ENCODE peak calls at places on chromosomes 7 and 10, in six cellular contexts. One of them, this sample, is unnamed. For H3K9me2, the result is how much of the 10 kb centered on the place peaks cover.

GRCh38 chr10:3068201-3068967 is 1.0 kb downstream of the PFKP start:
- DNase-seq in MM.1S: no peak
- DNase-seq in HCT116: no peak
- DNase-seq in PC-3: peak
- DNase-seq in GM23248: peak
- DNase-seq in SK-N-SH: peak
- DNase-seq in this sample: peak

GRCh38 chr7:96090756-96091155 is 231.1 kb downstream of the SLC25A13 start:
- DNase-seq in PC-3: no peak
- DNase-seq in HCT116: no peak
- DNase-seq in SK-N-SH: no peak
- DNase-seq in MM.1S: no peak
- DNase-seq in GM23248: no peak
- DNase-seq in this sample: no peak

GRCh38 chr10:101784558-101784957 is 1.3 kb upstream of the NPM3 start:
- DNase-seq in MM.1S: no peak
- DNase-seq in SK-N-SH: no peak
- DNase-seq in PC-3: no peak
- DNase-seq in GM23248: no peak
- DNase-seq in HCT116: no peak
- DNase-seq in this sample: no peak

GRCh38 chr10:127163632-127164031 is 32.8 kb downstream of the INSYN2A start:
- DNase-seq in PC-3: no peak
- DNase-seq in SK-N-SH: peak
- DNase-seq in MM.1S: no peak
- DNase-seq in GM23248: peak
- DNase-seq in HCT116: no peak
- DNase-seq in this sample: no peak

GRCh38 chr7:149753370-149754233 is 19.8 kb downstream of the ZNF467 start:
- DNase-seq in HCT116: peak
- DNase-seq in SK-N-SH: peak
- DNase-seq in PC-3: peak
- DNase-seq in MM.1S: no peak
- DNase-seq in GM23248: peak
- DNase-seq in this sample: no peak

GRCh38 chr7:105454058-105454739 is 65.5 kb upstream of the SRPK2 start:
- DNase-seq in PC-3: peak
- DNase-seq in HCT116: no peak
- DNase-seq in MM.1S: no peak
- DNase-seq in GM23248: peak
- DNase-seq in SK-N-SH: no peak
- DNase-seq in this sample: no peak

GRCh38 chr10:48533951-48534720 is 70.7 kb downstream of the ARHGAP22 start:
- DNase-seq in GM23248: peak
- DNase-seq in SK-N-SH: no peak
- DNase-seq in MM.1S: no peak
- DNase-seq in HCT116: no peak
- DNase-seq in PC-3: no peak
- DNase-seq in this sample: no peak

GRCh38 chr7:53658956-53659355 is 623.5 kb downstream of the POM121L12 start:
- DNase-seq in SK-N-SH: no peak
- DNase-seq in GM23248: no peak
- DNase-seq in MM.1S: no peak
- DNase-seq in PC-3: no peak
- DNase-seq in HCT116: no peak
- DNase-seq in this sample: no peak

GRCh38 chr7:20784311-20785210 is 2.1 kb downstream of the SP8 start:
- DNase-seq in MM.1S: no peak
- DNase-seq in PC-3: peak
- DNase-seq in SK-N-SH: peak
- DNase-seq in GM23248: peak
- DNase-seq in HCT116: no peak
- DNase-seq in this sample: no peak
- H3K4me3 ChIP-seq in MM.1S: no peak
- H3K4me3 ChIP-seq in PC-3: peak
- H3K4me3 ChIP-seq in SK-N-SH: no peak
- H3K4me3 ChIP-seq in GM23248: peak
- H3K4me3 ChIP-seq in HCT116: no peak
- H3K4me3 ChIP-seq in this sample: no peak

GRCh38 chr10:50805981-50806622 is 66.4 kb downstream of the ASAH2B start:
- DNase-seq in MM.1S: no peak
- DNase-seq in GM23248: peak
- DNase-seq in PC-3: peak
- DNase-seq in HCT116: no peak
- DNase-seq in SK-N-SH: no peak
- DNase-seq in this sample: no peak
- H3K9ac ChIP-seq in MM.1S: no peak
- H3K9ac ChIP-seq in GM23248: no peak
- H3K9ac ChIP-seq in PC-3: no peak
- H3K9ac ChIP-seq in HCT116: no peak
- H3K9ac ChIP-seq in SK-N-SH: no peak
- H3K9ac ChIP-seq in this sample: no peak

DNA sequence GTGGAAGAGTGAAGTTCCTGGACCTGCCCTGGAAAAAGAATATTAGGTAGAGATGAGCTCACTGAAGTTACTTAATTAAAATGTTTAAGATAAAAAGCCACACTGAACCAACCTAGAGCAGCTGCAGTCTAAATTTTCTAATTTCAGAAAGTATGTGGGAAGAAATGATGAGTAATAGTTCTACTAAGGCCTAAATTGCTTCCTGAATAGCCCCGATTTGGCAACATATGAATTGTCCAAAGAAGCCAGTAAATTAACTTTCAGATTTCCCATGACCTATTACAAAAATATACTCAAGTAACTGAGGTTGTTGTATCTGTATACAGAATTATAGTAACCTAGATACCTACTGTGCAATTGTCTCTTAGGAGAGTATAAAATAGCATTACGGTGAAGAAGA is 312.6 kb downstream of the IPMK start:
- DNase-seq in HCT116: no peak
- DNase-seq in GM23248: peak
- DNase-seq in PC-3: no peak
- DNase-seq in MM.1S: no peak
- DNase-seq in SK-N-SH: no peak
- DNase-seq in this sample: no peak
- H3K9me2 ChIP-seq in HCT116: under half
- H3K9me2 ChIP-seq in GM23248: under half
- H3K9me2 ChIP-seq in PC-3: under half
- H3K9me2 ChIP-seq in MM.1S: under half
- H3K9me2 ChIP-seq in SK-N-SH: under half
- H3K9me2 ChIP-seq in this sample: under half

DNA sequence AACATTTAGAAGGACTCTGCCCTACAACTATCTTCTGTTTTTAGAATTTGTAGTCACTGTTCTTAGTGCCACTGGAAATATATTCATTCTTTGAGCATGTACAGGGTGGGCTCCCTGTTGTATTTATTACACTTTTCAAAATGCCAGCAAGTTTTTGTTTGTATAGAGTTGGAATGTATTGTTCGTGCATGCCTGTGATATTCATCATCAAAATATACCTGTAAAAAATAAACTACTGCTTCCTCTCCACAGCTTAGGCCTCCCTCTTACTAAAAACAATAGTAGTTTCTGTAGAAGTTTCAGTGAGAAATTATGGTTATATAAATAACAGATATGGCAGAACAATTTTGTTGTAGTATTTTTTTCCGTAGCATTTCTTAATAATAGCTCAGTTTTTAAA is 61.6 kb downstream of the NHLRC2 start:
- DNase-seq in MM.1S: no peak
- DNase-seq in SK-N-SH: no peak
- DNase-seq in GM23248: no peak
- DNase-seq in HCT116: no peak
- DNase-seq in PC-3: peak
- DNase-seq in this sample: no peak
- H3K4me3 ChIP-seq in MM.1S: no peak
- H3K4me3 ChIP-seq in SK-N-SH: no peak
- H3K4me3 ChIP-seq in GM23248: no peak
- H3K4me3 ChIP-seq in HCT116: no peak
- H3K4me3 ChIP-seq in PC-3: no peak
- H3K4me3 ChIP-seq in this sample: no peak

DNA sequence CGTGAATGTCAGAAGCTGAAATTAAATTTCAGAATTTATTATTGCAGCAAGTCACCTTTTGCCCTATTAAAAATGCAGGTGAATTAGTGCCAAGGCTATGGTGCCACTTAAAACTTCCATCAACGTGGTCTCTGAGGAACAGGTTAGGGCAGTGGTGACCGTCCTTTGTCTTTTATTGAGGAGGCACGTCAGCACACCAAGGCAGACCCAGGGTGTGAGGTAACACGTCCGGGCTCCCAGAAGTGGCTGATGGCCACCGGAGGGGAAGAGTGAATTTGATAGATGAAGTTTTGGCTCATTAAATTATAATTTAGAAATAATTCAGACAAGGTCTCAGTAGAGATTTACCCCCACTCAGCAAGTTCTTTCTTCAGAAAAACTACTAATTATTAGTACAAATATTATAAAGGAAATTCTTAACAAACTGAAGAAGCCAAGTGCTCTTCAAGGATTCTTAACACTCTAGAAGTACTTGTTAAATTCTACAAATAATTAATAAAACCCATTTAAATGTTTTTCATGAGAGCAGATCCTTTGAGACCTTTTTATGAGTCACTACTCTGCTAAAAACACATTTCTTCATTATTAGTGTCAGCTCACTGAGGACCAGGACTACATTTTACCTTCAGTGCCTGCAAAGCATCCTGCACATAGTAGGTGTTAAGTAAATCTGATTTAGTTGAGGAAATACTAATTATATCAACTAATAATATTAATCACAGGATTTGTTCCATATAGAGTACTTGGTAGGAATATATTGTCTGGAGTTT is 273.4 kb downstream of the PHTF2 start:
- DNase-seq in GM23248: no peak
- DNase-seq in PC-3: no peak
- DNase-seq in MM.1S: no peak
- DNase-seq in HCT116: no peak
- DNase-seq in SK-N-SH: no peak
- DNase-seq in this sample: no peak
- H3K9ac ChIP-seq in GM23248: no peak
- H3K9ac ChIP-seq in PC-3: no peak
- H3K9ac ChIP-seq in MM.1S: no peak
- H3K9ac ChIP-seq in HCT116: no peak
- H3K9ac ChIP-seq in SK-N-SH: no peak
- H3K9ac ChIP-seq in this sample: no peak

GRCh38 chr7:6446977-6447588 is 671 bp downstream of the DAGLB start:
- DNase-seq in GM23248: peak
- DNase-seq in HCT116: peak
- DNase-seq in SK-N-SH: peak
- DNase-seq in PC-3: peak
- DNase-seq in MM.1S: peak
- DNase-seq in this sample: peak
- H3K9me2 ChIP-seq in GM23248: under half
- H3K9me2 ChIP-seq in HCT116: under half
- H3K9me2 ChIP-seq in SK-N-SH: under half
- H3K9me2 ChIP-seq in PC-3: under half
- H3K9me2 ChIP-seq in MM.1S: under half
- H3K9me2 ChIP-seq in this sample: under half

DNA sequence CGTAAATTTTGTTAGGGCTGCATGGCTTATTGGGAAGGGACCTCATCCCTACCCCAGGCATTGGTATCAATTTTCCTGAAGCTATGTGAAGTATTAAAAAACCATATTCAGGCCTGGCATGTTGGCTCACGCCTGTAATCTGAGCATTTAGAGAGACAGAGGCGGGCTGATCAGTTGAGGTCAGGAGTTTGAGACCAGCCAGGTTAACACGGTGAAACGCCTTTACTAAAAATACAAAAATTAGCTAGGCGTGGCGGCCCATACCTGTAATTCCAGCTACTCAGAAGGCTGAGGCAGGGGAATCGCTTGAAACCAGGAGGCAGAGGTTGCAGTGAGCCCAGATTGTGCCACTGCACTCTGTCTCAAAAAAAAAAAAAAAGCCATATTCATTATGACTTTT is 7.1 kb downstream of the TASOR2 start:
- DNase-seq in SK-N-SH: no peak
- DNase-seq in GM23248: no peak
- DNase-seq in PC-3: no peak
- DNase-seq in HCT116: no peak
- DNase-seq in MM.1S: no peak
- DNase-seq in this sample: no peak
- H3K4me3 ChIP-seq in SK-N-SH: no peak
- H3K4me3 ChIP-seq in GM23248: peak
- H3K4me3 ChIP-seq in PC-3: no peak
- H3K4me3 ChIP-seq in HCT116: no peak
- H3K4me3 ChIP-seq in MM.1S: no peak
- H3K4me3 ChIP-seq in this sample: no peak

This sample was measured in Karpas-422.